ENCODE peak calls at places on chromosomes 13 and 19, in five cellular contexts. F is body of pancreas, V is Panc1, D is psoas muscle, U is mammary epithelial cell. X is an unnamed sample. For H3K4me1, the result is how much of the 10 kb centered on the place peaks cover.

GRCh38 chr13:68173111-68173510 is 943.0 kb upstream of the PCDH9 start:
- DNase-seq in U (peak), V (no peak), D (no peak), F (no peak), X (no peak)

GRCh38 chr13:45879666-45880065 is 28.1 kb upstream of the SIAH3 start:
- DNase-seq in U (peak), D (peak), F (peak), V (no peak), X (no peak)

GRCh38 chr13:96850538-96850937 is 143.7 kb downstream of the OXGR1 start:
- DNase-seq in V (no peak), U (no peak), F (no peak), D (no peak), X (no peak)

GRCh38 chr19:18377026-18377425 is 8.9 kb upstream of the GDF15 start:
- DNase-seq in D (no peak), U (no peak), F (peak), V (no peak), X (no peak)

GRCh38 chr13:102642475-102642874 is 45.7 kb downstream of the TPP2 start:
- DNase-seq in V (no peak), U (no peak), F (peak), D (peak), X (peak)

GRCh38 chr19:6126335-6126974 is 9.0 kb upstream of the ACSBG2 start:
- DNase-seq in D (no peak), F (no peak), U (peak), V (peak), X (no peak)

GRCh38 chr19:18416778-18417249 is 2.4 kb upstream of the SSBP4 start:
- DNase-seq in V (no peak), D (peak), F (peak), U (no peak), X (peak)

GRCh38 chr19:23273022-23273593 is 22.9 kb upstream of the ZNF724 start:
- DNase-seq in U (peak), D (peak), V (no peak), F (no peak), X (no peak)

GRCh38 chr19:48271531-48272151 is 1.8 kb downstream of the ZNF114 start:
- DNase-seq in D (peak), U (peak), V (no peak), F (peak), X (peak)

GRCh38 chr13:61202042-61202441 is 213.6 kb downstream of the PCDH20 start:
- DNase-seq in V (no peak), U (no peak), D (no peak), F (no peak), X (no peak)

GRCh38 chr13:75934889-75935288 is 298.8 kb downstream of the LMO7 start:
- DNase-seq in F (no peak), D (no peak), V (no peak), U (peak), X (no peak)

GRCh38 chr19:16070366-16070990 is 5.8 kb upstream of the TPM4 start:
- DNase-seq in F (peak), U (peak), V (no peak), D (peak), X (peak)

GRCh38 chr19:16066611-16067104 is 9.6 kb upstream of the TPM4 start:
- DNase-seq in U (peak), V (no peak), F (no peak), D (no peak), X (peak)

GRCh38 chr19:16067205-16067938 is 8.9 kb upstream of the TPM4 start:
- DNase-seq in U (peak), D (peak), F (peak), V (no peak), X (peak)

GRCh38 chr19:16069813-16070365 is 6.4 kb upstream of the TPM4 start:
- DNase-seq in D (no peak), V (no peak), U (peak), F (no peak), X (peak)

DNA sequence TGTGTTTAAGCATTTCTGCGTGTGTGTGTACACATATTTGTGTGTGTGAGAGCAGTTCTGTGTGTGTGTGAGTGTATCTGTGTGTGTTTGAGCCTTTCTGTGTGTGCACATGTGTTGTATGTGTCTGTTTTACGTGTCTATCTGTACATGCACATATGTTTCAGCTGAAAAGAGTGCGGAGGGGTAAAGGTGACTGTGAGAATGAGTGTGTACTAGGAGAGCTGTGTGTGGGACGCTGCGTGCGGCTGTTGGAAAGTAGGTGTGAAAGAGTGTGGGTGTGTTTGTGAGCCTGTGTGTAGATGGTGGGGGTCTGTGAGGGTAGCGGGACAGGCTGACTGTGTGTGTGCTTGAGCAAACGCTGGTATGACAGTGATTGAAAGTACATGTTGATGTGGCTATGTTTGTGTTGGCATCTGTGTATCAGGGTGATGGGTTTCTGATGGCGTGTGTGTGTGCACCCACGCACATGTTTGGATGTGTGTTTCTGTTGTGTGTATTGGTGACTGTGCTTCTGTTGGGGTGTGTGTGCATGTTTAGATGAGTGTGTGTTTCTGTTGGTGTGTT is 7.5 kb upstream of the TPM4 start:
- DNase-seq in D (no peak), V (no peak), F (no peak), U (peak), X (peak)
- H3K4me3 ChIP-seq in D (peak), V (peak), F (no peak), U (peak), X (peak)

DNA sequence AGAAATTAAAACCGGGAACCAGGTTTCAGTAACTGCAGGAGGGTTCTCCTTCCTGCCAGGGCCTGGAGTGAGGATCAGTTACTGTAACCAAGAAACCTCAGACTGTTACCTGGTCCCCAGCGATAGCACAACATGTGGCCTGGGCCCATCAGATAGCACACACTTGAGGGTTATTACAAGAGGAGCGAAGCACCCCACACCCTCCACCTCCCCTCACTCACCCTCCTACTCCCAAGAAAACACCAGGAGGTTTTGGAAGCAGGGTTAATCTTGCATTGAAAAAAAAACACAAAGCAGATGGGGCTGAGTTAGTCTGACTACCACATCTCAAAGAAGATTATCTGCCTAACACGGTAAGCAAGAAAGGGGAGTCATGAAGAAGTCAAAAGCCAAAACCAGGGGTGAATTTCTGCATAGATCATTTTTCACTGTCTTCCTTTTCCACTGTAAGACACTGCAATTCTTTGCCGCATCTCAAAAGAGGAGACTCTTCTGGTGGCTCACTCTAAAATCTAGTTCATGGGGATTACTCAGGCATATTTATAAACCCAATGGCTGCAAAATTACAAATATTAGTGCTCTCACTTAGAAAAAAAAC is 75.9 kb upstream of the DOCK9 start:
- DNase-seq in V (no peak), U (no peak), F (no peak), D (no peak), X (no peak)
- H3K4me1 ChIP-seq in V (under half), U (under half), F (under half), D (under half), X (half or more)

DNA sequence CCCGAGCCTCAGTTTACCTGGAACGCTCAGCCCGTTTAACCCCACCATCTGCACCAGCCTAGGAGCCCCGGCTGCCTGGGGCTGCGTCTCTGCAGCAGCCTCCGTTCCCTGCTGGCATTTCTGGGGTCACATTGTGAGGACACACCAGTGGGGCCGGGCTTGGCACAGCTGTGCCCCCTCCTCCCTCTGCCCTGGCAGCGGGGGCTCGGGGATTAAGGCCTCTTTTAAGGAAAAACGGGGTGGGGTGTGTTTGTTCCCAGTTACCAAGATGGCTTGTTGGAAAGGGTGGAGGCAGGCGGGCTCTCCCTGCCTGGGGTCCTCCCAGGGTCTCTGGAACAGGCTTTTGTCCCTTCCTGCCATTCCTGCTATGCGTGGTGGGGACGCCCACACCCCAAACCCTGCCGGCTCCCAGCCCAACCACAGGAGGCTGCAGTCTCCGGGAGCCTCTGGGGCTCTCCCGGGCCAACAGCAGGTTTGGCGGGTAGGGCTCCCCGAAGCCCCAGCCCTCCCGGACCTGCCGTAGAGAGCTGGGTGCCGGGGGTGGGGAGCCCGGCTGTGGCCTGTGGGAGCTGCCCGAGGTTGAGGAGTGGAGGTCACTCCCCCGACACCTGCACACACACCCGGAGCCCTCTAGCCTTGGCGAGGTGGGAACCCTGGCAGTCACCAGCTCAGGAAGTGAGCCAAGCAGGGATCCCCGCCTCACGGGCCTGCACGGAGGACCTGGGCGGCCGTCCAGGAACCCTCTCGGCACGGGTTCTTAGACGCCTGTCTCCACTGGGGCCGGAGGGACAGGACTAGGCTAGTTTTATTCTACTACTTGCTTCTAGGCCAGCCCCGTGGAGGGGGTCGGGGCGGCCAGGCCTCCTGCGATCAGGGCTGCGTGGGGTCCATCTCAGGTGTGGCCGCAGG is 36.9 kb downstream of the GADD45B start:
- DNase-seq in D (no peak), F (no peak), U (no peak), V (no peak), X (no peak)
- H3K4me3 ChIP-seq in D (no peak), F (no peak), U (no peak), V (no peak), X (no peak)

GRCh38 chr19:2175742-2176141 is 12.0 kb downstream of the DOT1L start:
- DNase-seq in U (no peak), F (no peak), D (no peak), V (no peak), X (no peak)

GRCh38 chr19:2171349-2172145 is 7.8 kb downstream of the DOT1L start:
- DNase-seq in F (peak), V (no peak), D (peak), U (no peak), X (peak)

GRCh38 chr19:2173841-2174577 is 10.3 kb downstream of the DOT1L start:
- DNase-seq in V (no peak), D (no peak), F (no peak), U (no peak), X (no peak)

GRCh38 chr19:2170987-2171348 is 7.2 kb downstream of the DOT1L start:
- DNase-seq in U (no peak), D (no peak), F (no peak), V (no peak), X (no peak)

GRCh38 chr19:2173388-2173787 is 9.7 kb downstream of the DOT1L start:
- DNase-seq in D (no peak), F (no peak), V (no peak), U (no peak), X (no peak)
- H3K4me1 ChIP-seq in D (half or more), F (half or more), V (under half), U (under half), X (half or more)